ENCODE peak calls at places on chromosomes 12 and 14, in seven cellular contexts. X is cardiac septum; B is GF-D8; C is lower leg skin; R is neural crest cell; L is NCI-H1417; M is naive thymus-derived CD8-positive, alpha-beta T cell. H is an unnamed sample.

GRCh38 chr14:76260749-76261148 is 109.0 kb downstream of the GPATCH2L start:
- DNase-seq in X (no peak), B (no peak), C (no peak), R (no peak), L (no peak), M (no peak), H (no peak)

GRCh38 chr14:90567191-90567590 is 170.4 kb downstream of the CALM1 start:
- DNase-seq in X (no peak), B (no peak), C (no peak), R (no peak), L (no peak), M (no peak), H (no peak)

GRCh38 chr14:69485261-69485660 is 733 bp downstream of the PLEKHD1 start:
- DNase-seq in X (peak), B (no peak), C (no peak), R (no peak), L (no peak), M (no peak), H (no peak)

GRCh38 chr12:51821423-51822260 is 26.9 kb downstream of the FIGNL2 start:
- DNase-seq in X (no peak), B (no peak), C (no peak), R (no peak), L (no peak), M (peak), H (no peak)

GRCh38 chr12:93149228-93149627 is 220.1 kb upstream of the EEA1 start:
- DNase-seq in X (no peak), B (no peak), C (no peak), R (no peak), L (no peak), M (no peak), H (no peak)

GRCh38 chr14:48275301-48275700 is 599.9 kb upstream of the MDGA2 start:
- DNase-seq in X (no peak), B (no peak), C (no peak), R (no peak), L (no peak), M (no peak), H (no peak)

GRCh38 chr12:96198970-96199369 is 4.8 kb downstream of the ELK3 start:
- DNase-seq in X (no peak), B (no peak), C (no peak), R (no peak), L (no peak), M (no peak), H (no peak)

GRCh38 chr12:131091976-131092691 is 138.4 kb downstream of the ADGRD1 start:
- DNase-seq in X (peak), B (no peak), C (peak), R (no peak), L (no peak), M (peak), H (no peak)

GRCh38 chr12:13036881-13037280 is 7.3 kb upstream of the FAM234B start:
- DNase-seq in X (no peak), B (no peak), C (no peak), R (no peak), L (no peak), M (no peak), H (no peak)

GRCh38 chr14:70416322-70416716 is 571 bp downstream of the SYNJ2BP start:
- DNase-seq in X (no peak), B (no peak), C (no peak), R (no peak), L (peak), M (no peak), H (no peak)

GRCh38 chr14:48398675-48399282 is 723.4 kb upstream of the MDGA2 start:
- DNase-seq in X (no peak), B (no peak), C (no peak), R (peak), L (peak), M (no peak), H (no peak)

GRCh38 chr14:39169541-39169900 is 612 bp downstream of the TRAPPC6B start:
- DNase-seq in X (no peak), B (no peak), C (no peak), R (no peak), L (no peak), M (no peak), H (no peak)

GRCh38 chr12:84508943-84509342 is 403.7 kb downstream of the SLC6A15 start:
- DNase-seq in X (no peak), B (no peak), C (no peak), R (no peak), L (peak), M (no peak), H (no peak)

GRCh38 chr14:80434574-80435321 is 223.4 kb upstream of the DIO2 start:
- DNase-seq in X (no peak), B (no peak), C (no peak), R (no peak), L (peak), M (no peak), H (no peak)

GRCh38 chr14:73887116-73887490 is 444 bp downstream of the ZNF410 start:
- DNase-seq in X (no peak), B (no peak), C (no peak), R (no peak), L (no peak), M (no peak), H (no peak)

GRCh38 chr12:93179792-93180191 is 197.9 kb upstream of the NUDT4 start:
- DNase-seq in X (no peak), B (no peak), C (no peak), R (no peak), L (no peak), M (no peak), H (no peak)

GRCh38 chr12:32273712-32274111 is 125.6 kb upstream of the FGD4 start:
- DNase-seq in X (no peak), B (no peak), C (no peak), R (peak), L (peak), M (peak), H (peak)

GRCh38 chr12:19837543-19837942 is 398.3 kb downstream of the AEBP2 start:
- DNase-seq in X (no peak), B (no peak), C (no peak), R (no peak), L (no peak), M (no peak), H (no peak)

GRCh38 chr12:26156996-26157395 is 32.2 kb upstream of the BHLHE41 start:
- DNase-seq in X (no peak), B (no peak), C (no peak), R (no peak), L (peak), M (no peak), H (no peak)

GRCh38 chr12:120702629-120703028 is 7.6 kb upstream of the UNC119B start:
- DNase-seq in X (peak), B (no peak), C (no peak), R (no peak), L (peak), M (no peak), H (no peak)

GRCh38 chr14:105317546-105317945 is 3.0 kb downstream of the PACS2 start:
- DNase-seq in X (no peak), B (no peak), C (peak), R (no peak), L (no peak), M (no peak), H (no peak)

GRCh38 chr12:98738539-98738938 is 93.4 kb downstream of the APAF1 start:
- DNase-seq in X (no peak), B (no peak), C (no peak), R (no peak), L (no peak), M (no peak), H (no peak)

H was measured in stimulated activated naive B cell treated with anti-CD40 and anti-IgM and Interleukin-4, amounts not matched to agents 10 μg/mL and 1 μg/mL and 100 μg/mL, for 72 hours.